ENCODE peak calls at places on chromosomes 4 and X, in ten cellular contexts. C is spleen; N is heart left ventricle; V is heart right ventricle; X is OCI-LY7; Z is bronchial epithelial cell; D is astrocyte; K is esophagus muscularis mucosa; G is GM20000; F is activated CD8-positive, alpha-beta T cell treated with anti-CD3 and anti-CD28 coated beads for 36 hours. R is an unnamed sample.
A peak's percentile ranks its signal among the peaks of the same experiment; 100 is the strongest.

GRCh38 chrX:116031331-116031730 is 139.2 kb upstream of the AGTR2 start:
- DNase-seq in N (no peak), V (no peak), Z (no peak), K (no peak), X (no peak), D (no peak), C (no peak), G (no peak), F (no peak), R (no peak)

GRCh38 chr4:185839204-185839712 is 27.3 kb upstream of the SORBS2 start:
- DNase-seq in D (peak; percentile 97), V (peak; percentile 52), G (no peak), N (peak; percentile 72), Z (peak; percentile 95), X (no peak), F (no peak), K (no peak), C (no peak), R (no peak)

GRCh38 chr4:110550260-110550659 is 72.6 kb downstream of the PITX2 start:
- DNase-seq in K (no peak), X (no peak), V (no peak), G (no peak), D (peak; percentile 40), F (no peak), C (no peak), Z (peak; percentile 67), N (no peak), R (no peak)

GRCh38 chr4:27210874-27211428 is 350.3 kb downstream of the STIM2 start:
- DNase-seq in K (no peak), V (no peak), F (no peak), N (no peak), C (no peak), D (no peak), Z (no peak), G (no peak), X (no peak), R (no peak)

GRCh38 chr4:45679411-45679810 is 444.4 kb downstream of the GABRG1 start:
- DNase-seq in F (no peak), N (no peak), V (no peak), D (no peak), G (no peak), C (no peak), Z (no peak), X (no peak), K (no peak), R (no peak)

GRCh38 chrX:153926863-153927685 is 1.0 kb upstream of the ARHGAP4 start:
- DNase-seq in Z (no peak), D (peak; percentile 9), K (no peak), N (peak; percentile 64), G (peak; percentile 86), F (peak; percentile 84), C (peak; percentile 96), V (peak; percentile 46), X (peak; percentile 91), R (peak; percentile 81)

GRCh38 chr4:4781936-4782754 is 77.3 kb upstream of the MSX1 start:
- DNase-seq in K (no peak), D (peak; percentile 55), N (no peak), G (no peak), Z (peak; percentile 41), X (no peak), F (no peak), C (no peak), V (no peak), R (no peak)

GRCh38 chrX:149314031-149314430 is 191.1 kb downstream of the IDS start:
- DNase-seq in K (no peak), D (peak; percentile 20), N (no peak), Z (peak; percentile 0), X (no peak), V (no peak), F (no peak), C (no peak), G (no peak), R (no peak)

GRCh38 chrX:9164535-9165425 is 130.9 kb upstream of the FAM9B start:
- DNase-seq in K (no peak), F (peak; percentile 9), Z (peak; percentile 11), N (no peak), G (no peak), X (no peak), V (no peak), C (no peak), D (peak; percentile 22), R (no peak)

GRCh38 chrX:24260827-24261550 is 52.9 kb downstream of the SUPT20HL2 start:
- DNase-seq in X (no peak), N (no peak), D (peak; percentile 31), G (peak; percentile 11), K (no peak), V (no peak), F (peak; percentile 54), Z (no peak), C (no peak), R (no peak)

GRCh38 chrX:55135171-55135570 is 46.4 kb downstream of the PAGE2 start:
- DNase-seq in Z (peak; percentile 29), G (no peak), V (peak; percentile 11), K (no peak), C (no peak), N (peak; percentile 28), X (peak; percentile 23), F (peak; percentile 29), D (peak; percentile 4), R (no peak)

GRCh38 chr4:48129307-48130014 is 4.6 kb downstream of the TXK start:
- DNase-seq in C (peak; percentile 78), X (no peak), N (peak; percentile 30), F (peak; percentile 84), V (peak; percentile 33), Z (no peak), D (no peak), K (no peak), G (no peak), R (peak; percentile 21)

DNA sequence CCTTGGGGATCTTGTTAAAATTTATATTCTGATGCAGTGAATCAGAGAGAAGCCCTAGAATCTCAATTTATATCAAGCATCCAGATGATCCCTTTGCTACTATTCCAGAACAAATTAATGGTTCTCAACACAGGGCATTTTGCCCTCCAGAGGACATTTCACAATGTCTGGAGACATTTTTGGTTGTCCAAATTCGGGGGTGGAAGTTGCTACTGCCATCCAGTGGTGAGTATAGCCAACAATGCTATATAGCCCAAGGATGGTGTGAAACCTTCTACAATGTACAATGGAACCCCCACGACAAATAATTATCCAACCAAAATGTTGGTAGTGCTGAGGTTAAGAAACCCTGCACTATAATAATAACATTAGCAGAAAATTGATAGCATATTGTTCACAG is 2440.0 kb downstream of the PCDH7 start:
- DNase-seq in G (no peak), D (no peak), Z (peak; percentile 13), K (no peak), N (no peak), F (no peak), V (no peak), X (peak; percentile 6), C (no peak), R (no peak)
- TF ChIP-seq CTCF in G (no peak), D (peak; percentile 25), Z (peak; percentile 30), K (peak; percentile 27), N (no peak), F (no peak), V (no peak), X (peak; percentile 69), C (no peak), R (no peak)

DNA sequence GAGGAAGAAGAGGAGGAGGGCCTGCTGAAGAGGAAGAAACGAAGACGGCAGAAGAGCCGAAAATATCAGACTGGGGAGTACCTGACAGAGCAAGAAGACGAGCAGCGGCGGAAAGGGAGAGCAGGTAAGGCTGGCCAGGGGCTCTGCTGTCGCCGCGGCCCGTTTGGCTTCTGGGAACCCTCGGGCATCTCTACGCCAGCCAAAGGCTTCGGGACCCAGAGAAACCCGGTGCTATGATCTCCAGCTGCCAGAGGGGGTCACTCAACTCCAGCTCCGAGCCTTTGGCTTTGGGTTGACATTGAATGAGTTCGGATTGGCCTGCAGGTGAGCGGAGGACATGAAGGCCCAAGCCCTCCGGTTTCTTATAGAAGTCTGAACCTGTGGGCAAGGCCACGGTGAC is 42.8 kb downstream of the BCORL1 start:
- DNase-seq in X (peak; percentile 1), N (no peak), D (no peak), Z (no peak), C (no peak), K (no peak), F (no peak), V (no peak), G (no peak), R (no peak)
- TF ChIP-seq CTCF in X (peak; percentile 43), N (no peak), D (no peak), Z (no peak), C (no peak), K (no peak), F (no peak), V (no peak), G (no peak), R (no peak)

GRCh38 chr4:23775694-23776093 is 114.2 kb downstream of the PPARGC1A start:
- DNase-seq in D (no peak), V (no peak), Z (peak; percentile 24), X (no peak), K (no peak), C (no peak), F (no peak), G (no peak), N (no peak), R (no peak)
- TF ChIP-seq CTCF in D (no peak), V (no peak), Z (peak; percentile 54), X (peak; percentile 42), K (no peak), C (no peak), F (no peak), G (no peak), N (no peak), R (no peak)

DNA sequence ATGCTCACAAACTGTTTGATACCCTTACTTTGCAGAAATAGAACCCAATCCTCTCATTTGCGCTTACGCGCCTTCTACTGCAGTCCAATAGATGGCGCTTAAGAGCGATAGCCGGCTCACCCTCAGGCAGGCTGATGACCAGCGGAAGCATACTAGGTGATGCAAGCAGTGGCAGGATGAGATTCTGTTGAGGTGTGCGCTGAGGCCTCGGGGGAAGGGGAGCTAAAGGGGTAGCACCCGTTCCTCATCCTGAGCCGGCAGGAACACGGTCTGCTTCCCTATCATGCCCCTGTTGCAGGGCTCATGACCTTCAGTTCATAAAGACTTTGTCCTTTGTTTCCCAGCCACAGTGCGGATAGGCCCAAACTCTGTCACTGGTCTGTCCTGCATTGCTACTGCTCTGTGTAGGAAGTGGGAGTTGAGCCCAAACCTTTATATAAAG is 628.9 kb downstream of the TLL1 start:
- DNase-seq in Z (peak; percentile 49), V (no peak), N (no peak), D (no peak), G (peak; percentile 19), K (no peak), C (no peak), X (peak; percentile 1), F (peak; percentile 8), R (peak; percentile 11)
- TF ChIP-seq CTCF in Z (peak; percentile 65), V (peak; percentile 38), N (no peak), D (peak; percentile 49), G (peak; percentile 48), K (peak; percentile 4), C (no peak), X (peak; percentile 66), F (no peak), R (peak; percentile 28)

R was measured in GM10248.